ENCODE peak calls at places on chromosomes 4 and X, in seven cellular contexts. One of them, this sample, is unnamed.

GRCh38 chr4:76178296-76178695 is 30.1 kb upstream of the NUP54 start:
- DNase-seq in AG10803: no peak
- DNase-seq in cardiac muscle cell: no peak
- DNase-seq in fibroblast of lung: peak; percentile 33
- DNase-seq in Caco-2: no peak
- DNase-seq in GM12865: no peak
- DNase-seq in PC-3: no peak
- DNase-seq in this sample: no peak

GRCh38 chr4:183329244-183329643 is 7.0 kb upstream of the CLDN24 start:
- DNase-seq in GM12865: no peak
- DNase-seq in fibroblast of lung: no peak
- DNase-seq in Caco-2: no peak
- DNase-seq in AG10803: no peak
- DNase-seq in cardiac muscle cell: no peak
- DNase-seq in PC-3: no peak
- DNase-seq in this sample: no peak

GRCh38 chr4:120293341-120293740 is 226.7 kb upstream of the MAD2L1 start:
- DNase-seq in AG10803: peak; percentile 39
- DNase-seq in GM12865: no peak
- DNase-seq in Caco-2: no peak
- DNase-seq in PC-3: no peak
- DNase-seq in cardiac muscle cell: no peak
- DNase-seq in fibroblast of lung: peak; percentile 65
- DNase-seq in this sample: no peak

GRCh38 chr4:128346054-128346716 is 58.6 kb upstream of the PGRMC2 start:
- DNase-seq in Caco-2: no peak
- DNase-seq in GM12865: no peak
- DNase-seq in PC-3: no peak
- DNase-seq in fibroblast of lung: peak; percentile 66
- DNase-seq in AG10803: peak; percentile 60
- DNase-seq in cardiac muscle cell: no peak
- DNase-seq in this sample: no peak

GRCh38 chrX:23811135-23811781 is 28.3 kb downstream of the SAT1 start:
- DNase-seq in Caco-2: no peak
- DNase-seq in cardiac muscle cell: no peak
- DNase-seq in PC-3: no peak
- DNase-seq in AG10803: peak; percentile 9
- DNase-seq in fibroblast of lung: no peak
- DNase-seq in GM12865: no peak
- DNase-seq in this sample: peak; percentile 34

GRCh38 chr4:186037692-186038658 is 31.0 kb upstream of the TLR3 start:
- DNase-seq in AG10803: peak; percentile 83
- DNase-seq in PC-3: peak; percentile 80
- DNase-seq in GM12865: peak; percentile 84
- DNase-seq in cardiac muscle cell: peak; percentile 79
- DNase-seq in fibroblast of lung: peak; percentile 69
- DNase-seq in Caco-2: no peak
- DNase-seq in this sample: peak; percentile 48

GRCh38 chr4:139942284-139942683 is 211.7 kb downstream of the MAML3 start:
- DNase-seq in cardiac muscle cell: peak; percentile 43
- DNase-seq in AG10803: no peak
- DNase-seq in fibroblast of lung: no peak
- DNase-seq in PC-3: no peak
- DNase-seq in Caco-2: no peak
- DNase-seq in GM12865: no peak
- DNase-seq in this sample: no peak

GRCh38 chr4:69760455-69760854 is at the start of gene SULT1B1:
- DNase-seq in Caco-2: no peak
- DNase-seq in AG10803: peak; percentile 73
- DNase-seq in cardiac muscle cell: no peak
- DNase-seq in GM12865: peak; percentile 15
- DNase-seq in fibroblast of lung: peak; percentile 56
- DNase-seq in PC-3: no peak
- DNase-seq in this sample: peak; percentile 58

GRCh38 chrX:106168107-106168506 is at the start of gene PWWP3B:
- DNase-seq in PC-3: peak; percentile 23
- DNase-seq in AG10803: no peak
- DNase-seq in fibroblast of lung: peak; percentile 36
- DNase-seq in GM12865: no peak
- DNase-seq in Caco-2: peak; percentile 35
- DNase-seq in cardiac muscle cell: peak; percentile 80
- DNase-seq in this sample: peak; percentile 44

GRCh38 chrX:39504850-39505259 is 592.9 kb downstream of the BCOR start:
- DNase-seq in PC-3: no peak
- DNase-seq in cardiac muscle cell: peak; percentile 58
- DNase-seq in AG10803: peak; percentile 9
- DNase-seq in GM12865: no peak
- DNase-seq in Caco-2: no peak
- DNase-seq in fibroblast of lung: no peak
- DNase-seq in this sample: no peak

GRCh38 chr4:103318327-103318726 is 120.2 kb upstream of the CENPE start:
- DNase-seq in GM12865: no peak
- DNase-seq in cardiac muscle cell: no peak
- DNase-seq in Caco-2: no peak
- DNase-seq in AG10803: no peak
- DNase-seq in fibroblast of lung: no peak
- DNase-seq in PC-3: no peak
- DNase-seq in this sample: no peak

GRCh38 chr4:126757219-126757618 is 875.5 kb upstream of the INTU start:
- DNase-seq in GM12865: no peak
- DNase-seq in AG10803: no peak
- DNase-seq in Caco-2: no peak
- DNase-seq in cardiac muscle cell: no peak
- DNase-seq in PC-3: no peak
- DNase-seq in fibroblast of lung: peak; percentile 74
- DNase-seq in this sample: no peak

GRCh38 chr4:186027405-186027804 is 41.6 kb upstream of the TLR3 start:
- DNase-seq in Caco-2: no peak
- DNase-seq in GM12865: no peak
- DNase-seq in fibroblast of lung: no peak
- DNase-seq in PC-3: no peak
- DNase-seq in AG10803: no peak
- DNase-seq in cardiac muscle cell: no peak
- DNase-seq in this sample: peak; percentile 70

GRCh38 chr4:85833311-85833710 is 358.4 kb downstream of the ARHGAP24 start:
- DNase-seq in fibroblast of lung: no peak
- DNase-seq in PC-3: no peak
- DNase-seq in cardiac muscle cell: no peak
- DNase-seq in GM12865: no peak
- DNase-seq in Caco-2: no peak
- DNase-seq in AG10803: no peak
- DNase-seq in this sample: no peak

GRCh38 chrX:110394653-110395052 is 36.0 kb downstream of the RTL9 start:
- DNase-seq in Caco-2: no peak
- DNase-seq in cardiac muscle cell: no peak
- DNase-seq in fibroblast of lung: peak; percentile 78
- DNase-seq in PC-3: peak; percentile 87
- DNase-seq in AG10803: peak; percentile 47
- DNase-seq in GM12865: no peak
- DNase-seq in this sample: peak; percentile 85

GRCh38 chr4:186473933-186474332 is 81.4 kb downstream of the MTNR1A start:
- DNase-seq in cardiac muscle cell: no peak
- DNase-seq in fibroblast of lung: no peak
- DNase-seq in AG10803: no peak
- DNase-seq in GM12865: no peak
- DNase-seq in Caco-2: no peak
- DNase-seq in PC-3: no peak
- DNase-seq in this sample: no peak

GRCh38 chr4:1099684-1100335 is 13.6 kb downstream of the RNF212 start:
- DNase-seq in cardiac muscle cell: no peak
- DNase-seq in Caco-2: no peak
- DNase-seq in GM12865: no peak
- DNase-seq in PC-3: no peak
- DNase-seq in AG10803: no peak
- DNase-seq in fibroblast of lung: no peak
- DNase-seq in this sample: no peak

GRCh38 chr4:3372933-3373465 is 68.8 kb upstream of the HGFAC start:
- DNase-seq in AG10803: no peak
- DNase-seq in cardiac muscle cell: no peak
- DNase-seq in PC-3: no peak
- DNase-seq in Caco-2: no peak
- DNase-seq in GM12865: peak; percentile 75
- DNase-seq in fibroblast of lung: peak; percentile 54
- DNase-seq in this sample: no peak

GRCh38 chrX:39205467-39205866 is 404.2 kb downstream of the MID1IP1 start:
- DNase-seq in PC-3: no peak
- DNase-seq in fibroblast of lung: peak; percentile 47
- DNase-seq in Caco-2: no peak
- DNase-seq in cardiac muscle cell: no peak
- DNase-seq in GM12865: no peak
- DNase-seq in AG10803: no peak
- DNase-seq in this sample: no peak

GRCh38 chrX:125340508-125340907 is 20.8 kb downstream of the TEX13C start:
- DNase-seq in AG10803: no peak
- DNase-seq in Caco-2: no peak
- DNase-seq in PC-3: no peak
- DNase-seq in fibroblast of lung: no peak
- DNase-seq in cardiac muscle cell: no peak
- DNase-seq in GM12865: no peak
- DNase-seq in this sample: no peak

GRCh38 chr4:76696109-76696508 is 201.8 kb downstream of the SOWAHB start:
- DNase-seq in cardiac muscle cell: peak; percentile 39
- DNase-seq in GM12865: no peak
- DNase-seq in AG10803: peak; percentile 64
- DNase-seq in Caco-2: no peak
- DNase-seq in fibroblast of lung: peak; percentile 73
- DNase-seq in PC-3: peak; percentile 8
- DNase-seq in this sample: no peak

GRCh38 chr4:87392183-87392582 is 1.2 kb upstream of the HSD17B11 start:
- DNase-seq in Caco-2: no peak
- DNase-seq in fibroblast of lung: no peak
- DNase-seq in AG10803: no peak
- DNase-seq in cardiac muscle cell: no peak
- DNase-seq in PC-3: no peak
- DNase-seq in GM12865: no peak
- DNase-seq in this sample: no peak

GRCh38 chr4:658681-659667 is 15.1 kb downstream of the ATP5ME start:
- DNase-seq in fibroblast of lung: no peak
- DNase-seq in cardiac muscle cell: no peak
- DNase-seq in AG10803: no peak
- DNase-seq in Caco-2: no peak
- DNase-seq in GM12865: no peak
- DNase-seq in PC-3: no peak
- DNase-seq in this sample: no peak

GRCh38 chrX:150508461-150509367 is 59.7 kb upstream of the MTM1 start:
- DNase-seq in cardiac muscle cell: no peak
- DNase-seq in AG10803: peak; percentile 42
- DNase-seq in PC-3: no peak
- DNase-seq in Caco-2: no peak
- DNase-seq in GM12865: no peak
- DNase-seq in fibroblast of lung: peak; percentile 21
- DNase-seq in this sample: no peak
- H3K4me3 ChIP-seq in cardiac muscle cell: no peak overlapping the region
- H3K4me3 ChIP-seq in AG10803: no peak overlapping the region
- H3K4me3 ChIP-seq in PC-3: no peak overlapping the region
- H3K4me3 ChIP-seq in Caco-2: no peak overlapping the region
- H3K4me3 ChIP-seq in GM12865: no peak overlapping the region
- H3K4me3 ChIP-seq in fibroblast of lung: no peak overlapping the region
- H3K4me3 ChIP-seq in this sample: no peak overlapping the region

DNA sequence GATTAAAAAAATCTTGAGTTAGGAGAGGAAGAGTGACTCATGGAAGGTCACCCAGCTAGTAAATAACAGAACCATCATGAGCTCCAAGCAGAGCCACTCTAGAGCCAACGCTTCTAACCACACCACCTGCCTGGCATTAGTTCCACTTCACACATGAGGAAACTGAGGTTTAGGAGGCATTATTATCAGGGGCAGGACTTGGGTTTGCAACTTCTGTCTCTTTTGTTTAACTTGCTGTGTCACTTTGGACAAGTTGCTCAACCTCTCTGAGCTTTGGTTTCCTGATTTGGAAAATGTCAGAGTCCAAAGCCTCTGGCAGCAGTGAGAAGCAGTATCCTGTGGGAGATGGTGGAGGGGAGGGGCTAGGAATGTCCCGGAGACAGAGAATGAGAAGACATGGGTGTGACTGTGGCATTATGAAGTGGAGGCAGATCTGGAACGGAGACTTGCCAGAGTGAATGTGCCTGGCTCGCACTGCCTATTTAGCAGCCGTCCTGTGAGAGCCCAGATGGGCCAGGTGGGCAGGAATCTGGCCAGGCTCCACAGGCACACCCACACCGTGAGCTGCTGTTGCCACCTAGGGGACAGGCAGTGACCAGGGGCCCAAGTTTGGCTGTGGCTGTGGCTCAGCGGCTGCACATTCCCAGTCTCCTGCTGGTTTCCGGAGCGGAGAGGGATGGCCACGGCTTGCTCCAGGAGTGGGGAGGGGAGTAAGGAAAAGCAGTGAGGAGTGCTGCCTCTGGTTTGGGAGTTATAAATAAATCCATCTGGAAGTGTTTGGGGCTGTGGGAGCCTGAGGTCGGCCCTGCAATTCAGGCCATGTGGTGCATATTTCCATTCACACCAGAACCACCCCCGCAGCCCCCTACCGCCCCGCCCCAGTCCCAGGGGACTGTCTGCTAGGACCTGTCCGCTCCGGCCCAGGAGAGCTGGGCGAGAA is 93.4 kb downstream of the NHSL2 start:
- DNase-seq in cardiac muscle cell: peak; percentile 59
- DNase-seq in GM12865: no peak
- DNase-seq in AG10803: peak; percentile 72
- DNase-seq in Caco-2: peak; percentile 48
- DNase-seq in fibroblast of lung: peak; percentile 73
- DNase-seq in PC-3: peak; percentile 42
- DNase-seq in this sample: peak; percentile 10
- TF ChIP-seq CTCF in cardiac muscle cell: peak; percentile 22
- TF ChIP-seq CTCF in GM12865: no peak
- TF ChIP-seq CTCF in AG10803: peak; percentile 15
- TF ChIP-seq CTCF in Caco-2: peak; percentile 18
- TF ChIP-seq CTCF in fibroblast of lung: no peak
- TF ChIP-seq CTCF in PC-3: peak; percentile 48
- TF ChIP-seq CTCF in this sample: peak; percentile 31

GRCh38 chr4:118680808-118681207 is 4.4 kb upstream of the METTL14 start:
- DNase-seq in PC-3: no peak
- DNase-seq in cardiac muscle cell: no peak
- DNase-seq in Caco-2: no peak
- DNase-seq in fibroblast of lung: no peak
- DNase-seq in GM12865: no peak
- DNase-seq in AG10803: no peak
- DNase-seq in this sample: no peak

GRCh38 chr4:118676128-118676527 is 9.1 kb upstream of the METTL14 start:
- DNase-seq in Caco-2: no peak
- DNase-seq in GM12865: no peak
- DNase-seq in cardiac muscle cell: no peak
- DNase-seq in fibroblast of lung: no peak
- DNase-seq in PC-3: no peak
- DNase-seq in AG10803: no peak
- DNase-seq in this sample: no peak
- H3K4me3 ChIP-seq in Caco-2: no peak overlapping the region
- H3K4me3 ChIP-seq in GM12865: no peak overlapping the region
- H3K4me3 ChIP-seq in cardiac muscle cell: no peak overlapping the region
- H3K4me3 ChIP-seq in fibroblast of lung: no peak overlapping the region
- H3K4me3 ChIP-seq in PC-3: no peak overlapping the region
- H3K4me3 ChIP-seq in AG10803: no peak overlapping the region
- H3K4me3 ChIP-seq in this sample: no peak overlapping the region

DNA sequence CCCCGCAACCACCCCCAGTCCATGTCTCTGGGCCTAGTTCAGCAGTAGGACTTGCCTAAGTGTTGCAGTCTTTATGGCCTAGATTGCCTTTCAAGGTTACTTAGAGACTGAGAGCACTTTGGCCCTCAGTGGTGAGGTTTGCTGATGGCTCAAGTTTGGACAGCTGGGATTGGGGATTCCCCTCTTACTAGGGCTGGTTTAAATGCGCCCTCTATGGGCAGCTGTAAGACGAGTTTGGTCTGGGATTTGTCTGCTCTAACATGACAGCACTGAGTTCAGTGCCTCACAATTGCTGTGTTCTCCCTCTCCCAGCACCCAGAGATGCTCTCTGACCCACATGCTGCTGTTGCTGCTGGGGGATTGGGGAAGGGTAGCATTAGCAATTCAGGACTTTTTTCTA is 23.1 kb downstream of the DACH2 start:
- DNase-seq in fibroblast of lung: no peak
- DNase-seq in PC-3: peak; percentile 28
- DNase-seq in AG10803: peak; percentile 18
- DNase-seq in Caco-2: peak; percentile 31
- DNase-seq in GM12865: peak; percentile 40
- DNase-seq in cardiac muscle cell: peak; percentile 52
- DNase-seq in this sample: peak; percentile 51
- TF ChIP-seq CTCF in fibroblast of lung: peak; percentile 27
- TF ChIP-seq CTCF in PC-3: peak; percentile 47
- TF ChIP-seq CTCF in AG10803: peak; percentile 28
- TF ChIP-seq CTCF in Caco-2: peak; percentile 23
- TF ChIP-seq CTCF in GM12865: peak; percentile 31
- TF ChIP-seq CTCF in cardiac muscle cell: no peak
- TF ChIP-seq CTCF in this sample: peak; percentile 52